ENCODE peak calls at places on chromosomes 13 and 19, in eight cellular contexts. X is GM23338, Y is HL-60, B is spleen, G is K562, I is SK-N-SH, R is GM12891, W is upper lobe of left lung. L is an unnamed sample.

GRCh38 chr19:8659905-8660304 is 29.5 kb downstream of the NFILZ start:
- DNase-seq in B (no peak), G (no peak), W (no peak), I (no peak), R (no peak), X (no peak), Y (no peak), L (no peak)

GRCh38 chr19:11013771-11014170 is 52.9 kb downstream of the SMARCA4 start:
- DNase-seq in B (no peak), I (no peak), R (no peak), X (no peak), Y (no peak), G (no peak), W (no peak), L (no peak)

GRCh38 chr19:18431351-18432197 is 6.4 kb downstream of the ISYNA1 start:
- DNase-seq in R (no peak), B (peak), W (no peak), Y (no peak), I (no peak), X (peak), G (no peak), L (no peak)

GRCh38 chr13:59230484-59231264 is 933.1 kb downstream of the DIAPH3 start:
- DNase-seq in G (no peak), I (no peak), B (no peak), X (no peak), W (no peak), R (no peak), Y (no peak), L (no peak)

GRCh38 chr13:46295531-46296464 is 84.1 kb downstream of the LRRC63 start:
- DNase-seq in X (no peak), Y (peak), B (no peak), G (peak), W (peak), I (no peak), R (no peak), L (no peak)

GRCh38 chr13:111095031-111095840 is 19.9 kb upstream of the ARHGEF7 start:
- DNase-seq in Y (no peak), B (no peak), G (no peak), I (no peak), R (no peak), W (no peak), X (no peak), L (no peak)

GRCh38 chr13:27004389-27004788 is 167.2 kb downstream of the USP12 start:
- DNase-seq in Y (no peak), G (no peak), X (no peak), R (no peak), I (no peak), B (no peak), W (peak), L (no peak)

GRCh38 chr13:76795701-76796695 is 90.2 kb downstream of the KCTD12 start:
- DNase-seq in Y (no peak), R (no peak), B (no peak), I (no peak), W (no peak), G (no peak), X (no peak), L (no peak)

GRCh38 chr13:35771898-35772297 is 295.4 kb upstream of the MAB21L1 start:
- DNase-seq in B (no peak), W (no peak), I (no peak), G (no peak), Y (no peak), R (no peak), X (peak), L (no peak)

GRCh38 chr13:28204043-28204442 is 65.7 kb downstream of the PAN3 start:
- DNase-seq in I (no peak), R (no peak), X (no peak), Y (no peak), G (no peak), B (no peak), W (no peak), L (no peak)

GRCh38 chr19:35168261-35168660 is 13.7 kb downstream of the FXYD5 start:
- DNase-seq in X (no peak), Y (no peak), G (no peak), W (no peak), I (no peak), B (no peak), R (no peak), L (no peak)

GRCh38 chr19:32498641-32499200 is 82.3 kb upstream of the PDCD5 start:
- DNase-seq in B (no peak), I (no peak), Y (no peak), W (no peak), G (no peak), X (no peak), R (no peak), L (no peak)

GRCh38 chr13:98144501-98145350 is 1.8 kb downstream of the FARP1 start:
- DNase-seq in B (no peak), G (no peak), W (peak), R (no peak), Y (no peak), I (peak), X (peak), L (no peak)

GRCh38 chr19:17762505-17763229 is 11.4 kb downstream of the FCHO1 start:
- DNase-seq in R (no peak), W (no peak), X (peak), G (peak), I (peak), Y (no peak), B (no peak), L (no peak)

GRCh38 chr13:48014359-48014758 is 13.3 kb upstream of the SUCLA2 start:
- DNase-seq in W (no peak), R (no peak), G (no peak), I (no peak), X (no peak), B (no peak), Y (no peak), L (no peak)

GRCh38 chr19:30882411-30883005 is 466.7 kb downstream of the TSHZ3 start:
- DNase-seq in I (no peak), G (no peak), Y (no peak), W (no peak), R (no peak), B (no peak), X (peak), L (no peak)

GRCh38 chr13:20145521-20145920 is 15.3 kb downstream of the GJA3 start:
- DNase-seq in W (no peak), Y (no peak), I (no peak), G (no peak), R (no peak), X (no peak), B (no peak), L (no peak)

GRCh38 chr13:90683711-90684131 is 663.8 kb upstream of the MIR17HG start:
- DNase-seq in Y (no peak), B (no peak), R (no peak), G (no peak), W (no peak), I (no peak), X (no peak), L (no peak)

GRCh38 chr19:32373614-32374295 is 28.3 kb downstream of the ZNF507 start:
- DNase-seq in I (no peak), R (no peak), W (peak), Y (no peak), G (peak), B (no peak), X (no peak), L (peak)

GRCh38 chr13:40233731-40234195 is 432.7 kb downstream of the FOXO1 start:
- DNase-seq in R (no peak), X (no peak), G (no peak), B (no peak), Y (no peak), W (no peak), I (no peak), L (no peak)

GRCh38 chr19:33214621-33215020 is 11.0 kb downstream of the SLC7A10 start:
- DNase-seq in X (peak), I (peak), B (no peak), W (no peak), R (no peak), G (peak), Y (no peak), L (no peak)

GRCh38 chr13:95920485-95920884 is 132.7 kb downstream of the UGGT2 start:
- DNase-seq in W (no peak), I (no peak), Y (no peak), R (no peak), G (no peak), X (no peak), B (no peak), L (no peak)

DNA sequence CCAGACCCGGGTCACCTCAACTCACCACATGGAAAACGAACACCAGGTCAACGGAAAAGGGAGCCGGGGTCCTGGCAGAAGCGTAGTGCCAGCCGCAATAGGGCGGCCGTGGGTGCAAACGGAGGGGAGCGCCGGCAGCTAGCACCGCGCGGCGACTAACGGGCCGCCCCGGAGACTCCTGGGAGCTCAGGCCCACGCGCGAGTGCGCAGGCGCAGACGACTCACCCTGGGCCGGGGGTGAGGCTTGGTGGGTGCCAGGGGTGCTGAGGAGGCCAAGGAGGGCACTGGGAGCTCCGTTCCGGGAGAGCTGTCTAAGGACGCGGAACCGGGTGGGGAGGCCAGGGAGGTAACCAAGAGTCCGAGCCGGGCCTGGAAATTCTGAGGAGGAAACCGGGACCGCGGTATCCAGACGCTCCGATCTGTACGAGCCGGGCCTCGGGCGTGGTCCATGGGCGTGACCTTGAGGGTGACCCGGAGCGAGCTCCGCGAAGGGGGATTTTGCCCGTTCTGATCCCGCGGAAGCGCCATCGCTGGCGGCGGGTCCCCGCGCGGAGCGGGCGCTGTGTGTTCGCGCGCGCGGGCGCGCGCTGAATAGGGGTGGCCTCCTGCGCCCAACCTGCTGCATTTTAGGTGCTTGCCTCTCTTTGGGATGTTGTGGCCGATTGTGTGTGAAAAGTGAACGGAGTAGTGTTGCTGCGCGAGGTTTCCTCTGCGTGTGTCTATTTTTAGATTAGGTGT is at the start of gene ZNF382:
- DNase-seq in G (no peak), I (peak), B (peak), W (peak), Y (peak), X (peak), R (peak), L (no peak)
- TF ChIP-seq POLR2AphosphoS5 in G (no peak), I (peak), B (peak), W (peak), Y (peak), X (peak), R (no peak), L (no peak)

GRCh38 chr19:48364564-48365363 is 597 bp downstream of the SYNGR4 start:
- DNase-seq in W (no peak), Y (no peak), B (peak), X (no peak), G (no peak), I (no peak), R (no peak), L (no peak)

GRCh38 chr19:48363500-48363809 is 285 bp downstream of the TMEM143 start:
- DNase-seq in W (peak), I (no peak), R (no peak), B (no peak), X (peak), Y (no peak), G (no peak), L (no peak)

GRCh38 chr19:48365602-48366001 is 1.4 kb downstream of the SYNGR4 start:
- DNase-seq in B (peak), I (no peak), R (no peak), X (no peak), Y (no peak), G (no peak), W (no peak), L (no peak)

GRCh38 chr19:48362716-48363499 is 832 bp downstream of the TMEM143 start:
- DNase-seq in X (peak), R (peak), W (peak), Y (peak), G (peak), I (peak), B (peak), L (no peak)

GRCh38 chr19:48363810-48364563 is at the start of the genes SYNGR4 and TMEM143:
- DNase-seq in B (peak), X (peak), Y (peak), G (peak), W (peak), R (peak), I (peak), L (peak)
- TF ChIP-seq POLR2AphosphoS5 in B (peak), X (peak), Y (peak), G (peak), W (peak), R (no peak), I (no peak), L (no peak)

DNA sequence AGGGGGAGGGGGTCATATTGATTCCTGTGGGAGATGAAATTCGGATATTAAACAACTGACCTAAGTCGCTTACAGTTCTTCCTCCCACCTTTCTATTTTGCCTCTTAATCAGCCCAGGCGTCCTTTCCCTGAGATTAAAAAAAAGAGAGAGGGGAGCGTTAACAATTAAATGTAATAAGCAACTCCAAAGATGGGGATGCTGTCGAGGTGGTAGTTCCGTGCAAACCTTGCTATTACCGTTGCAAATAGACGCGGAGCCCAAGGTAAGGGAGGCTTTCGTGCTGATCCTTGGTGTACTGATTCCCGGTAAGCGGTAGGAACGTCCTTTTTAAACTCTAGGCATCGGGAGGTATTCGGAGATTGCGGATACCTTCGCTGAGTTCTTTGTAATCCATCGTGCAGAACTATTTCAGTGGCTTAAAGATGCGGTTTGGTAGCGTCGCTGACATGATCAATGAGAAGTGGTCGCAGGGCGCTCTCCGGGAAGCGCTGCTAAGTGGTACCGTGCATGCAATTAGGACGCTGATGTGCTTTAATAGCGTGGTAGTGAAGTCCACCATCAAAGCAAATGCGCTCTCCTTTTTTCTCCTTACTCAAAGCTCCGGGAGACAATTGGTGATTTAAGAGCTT is 3.1 kb downstream of the SLITRK5 start:
- DNase-seq in R (no peak), B (no peak), W (no peak), G (no peak), Y (no peak), X (peak), I (peak), L (no peak)
- TF ChIP-seq POLR2AphosphoS5 in R (no peak), B (no peak), W (no peak), G (no peak), Y (no peak), X (no peak), I (no peak), L (no peak)

GRCh38 chr19:38654478-38655079 is 7.1 kb downstream of the ACTN4 start:
- DNase-seq in I (no peak), W (no peak), X (no peak), G (no peak), R (no peak), B (no peak), Y (no peak), L (no peak)
- TF ChIP-seq POLR2AphosphoS5 in I (no peak), W (no peak), X (no peak), G (no peak), R (no peak), B (no peak), Y (no peak), L (no peak)

DNA sequence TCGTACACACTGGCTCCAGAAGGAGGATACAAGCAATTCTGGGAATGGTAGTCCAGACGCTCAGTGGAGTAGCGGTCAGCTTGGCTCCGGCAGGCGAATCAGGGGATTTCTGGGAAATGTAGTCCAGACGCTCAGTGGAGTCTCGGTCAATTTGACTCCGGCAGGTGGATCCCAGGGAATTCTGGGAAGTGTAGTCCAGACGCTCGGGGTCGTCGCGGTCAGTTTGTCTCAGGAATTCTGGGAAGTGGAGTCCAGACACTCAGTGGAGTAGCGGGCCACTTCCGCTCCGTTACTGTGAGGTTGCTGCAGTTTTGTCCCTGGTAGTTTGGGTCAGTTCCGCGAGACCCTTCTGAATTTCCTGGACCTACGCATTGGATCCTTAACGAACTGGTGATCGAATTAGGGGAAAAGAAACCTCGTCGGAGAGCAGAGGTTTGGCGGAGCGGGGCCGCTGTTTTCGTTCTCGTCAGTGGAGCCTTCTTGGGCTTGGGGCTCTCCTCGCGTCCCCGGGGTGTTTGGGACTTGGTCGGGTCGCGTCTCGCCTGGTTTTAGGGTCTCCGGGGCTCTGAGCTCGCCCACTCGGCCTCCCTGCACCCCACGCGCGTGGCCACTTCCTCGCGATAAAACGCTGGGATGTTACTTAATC is at the start of gene ZNF225:
- DNase-seq in G (peak), Y (peak), X (peak), R (peak), B (peak), I (peak), W (peak), L (peak)
- TF ChIP-seq POLR2AphosphoS5 in G (peak), Y (peak), X (peak), R (no peak), B (peak), I (peak), W (peak), L (peak)

DNA sequence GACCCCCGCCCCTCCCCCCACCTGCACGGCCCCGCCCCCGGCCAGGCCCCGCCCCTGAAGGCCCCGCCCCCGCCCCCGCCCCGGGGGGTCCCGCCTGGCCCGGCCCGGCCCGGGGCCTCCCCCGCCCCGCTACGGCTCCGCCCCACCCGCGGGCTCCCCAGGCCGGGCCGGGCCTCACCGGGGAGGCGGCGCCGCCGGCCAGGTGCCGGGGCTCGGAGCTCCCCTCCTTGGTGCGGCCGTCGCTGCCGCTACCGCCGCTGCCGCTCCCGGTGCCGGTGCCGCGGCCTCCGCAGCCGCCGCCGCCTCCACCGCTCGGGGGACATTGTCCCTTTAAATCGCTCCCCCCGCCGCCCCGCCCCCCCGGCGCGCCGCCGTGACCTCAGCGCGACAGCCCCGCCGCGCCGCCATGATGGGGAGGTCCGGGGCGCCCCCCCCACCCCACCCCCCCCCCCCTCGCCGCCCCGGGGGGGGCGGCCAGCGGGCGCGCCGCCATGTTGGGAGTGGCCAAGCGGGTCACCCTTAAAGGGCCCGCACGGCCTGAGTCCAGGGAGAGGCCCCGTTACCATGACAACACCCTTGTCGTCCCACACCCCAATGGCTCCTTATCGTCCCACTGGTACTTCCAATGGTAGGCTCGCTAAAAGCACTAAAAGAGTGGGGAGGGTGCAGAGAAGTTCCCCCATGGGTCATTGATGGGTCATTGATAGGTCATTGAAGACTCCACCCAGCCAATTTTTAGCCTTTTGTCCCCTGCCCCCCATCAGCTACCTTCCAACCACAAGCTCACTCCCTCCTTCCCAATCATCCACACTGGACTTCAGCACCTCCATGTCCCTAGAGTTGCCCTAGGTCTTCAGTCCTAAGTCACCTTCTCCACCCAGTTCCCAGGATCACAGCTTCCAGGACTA is at the start of gene WIZ:
- DNase-seq in I (peak), Y (no peak), G (peak), X (peak), R (peak), B (peak), W (peak), L (no peak)
- TF ChIP-seq POLR2AphosphoS5 in I (no peak), Y (peak), G (no peak), X (no peak), R (peak), B (peak), W (peak), L (no peak)

GRCh38 chr19:6086081-6086858 is 24.0 kb downstream of the RFX2 start:
- DNase-seq in X (no peak), B (no peak), W (no peak), Y (no peak), R (no peak), G (no peak), I (no peak), L (no peak)
- TF ChIP-seq POLR2AphosphoS5 in X (no peak), B (no peak), W (no peak), Y (no peak), R (no peak), G (no peak), I (no peak), L (no peak)

GRCh38 chr13:106098778-106099177 is 436.7 kb downstream of the EFNB2 start:
- DNase-seq in I (no peak), X (no peak), Y (no peak), B (no peak), R (no peak), W (no peak), G (no peak), L (no peak)

GRCh38 chr13:106096661-106097092 is 438.8 kb downstream of the EFNB2 start:
- DNase-seq in X (no peak), B (no peak), G (no peak), R (no peak), W (no peak), Y (no peak), I (no peak), L (no peak)

GRCh38 chr13:106099765-106100164 is 435.7 kb downstream of the EFNB2 start:
- DNase-seq in B (no peak), Y (no peak), R (no peak), W (no peak), I (no peak), G (no peak), X (no peak), L (no peak)

GRCh38 chr13:106095406-106095805 is 440.1 kb downstream of the EFNB2 start:
- DNase-seq in G (no peak), I (no peak), Y (no peak), X (no peak), B (no peak), W (no peak), R (no peak), L (no peak)

DNA sequence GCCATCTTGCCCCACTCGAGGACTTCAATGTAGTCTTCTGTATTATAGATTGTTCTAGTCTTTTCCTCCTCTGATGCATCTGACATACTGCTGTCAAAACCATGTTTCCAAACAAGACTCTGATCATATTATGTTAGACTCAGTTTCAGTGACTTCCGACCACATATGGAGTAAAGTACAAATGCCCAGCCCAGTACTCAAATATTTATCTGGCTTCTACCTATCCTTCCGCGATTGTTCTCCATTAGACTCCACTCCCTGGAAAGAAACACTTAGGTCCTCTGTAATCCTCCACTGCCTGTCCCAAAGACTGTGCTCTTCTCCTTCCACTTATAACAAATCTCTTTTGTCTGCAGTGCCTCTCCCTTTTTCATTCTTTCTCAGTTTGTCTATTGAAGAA is 439.5 kb downstream of the EFNB2 start:
- DNase-seq in I (no peak), X (no peak), Y (no peak), R (no peak), B (no peak), W (no peak), G (no peak), L (no peak)
- TF ChIP-seq POLR2AphosphoS5 in I (no peak), X (no peak), Y (no peak), R (no peak), B (no peak), W (no peak), G (no peak), L (no peak)

L was measured in Panc1.